ENCODE peak calls at places on chromosome 6, in five cellular contexts. M is HepG2, P is NT2/D1, N is HEK293T, B is GM12878. W is an unnamed sample.

GRCh38 chr6:6678811-6679210 is 90.3 kb downstream of the LY86 start:
- DNase-seq in P (no peak), B (no peak), M (no peak), N (no peak), W (no peak)

GRCh38 chr6:157981132-157981394 is 600 bp upstream of the SYNJ2 start:
- DNase-seq in M (no peak), N (no peak), B (no peak), P (no peak), W (no peak)

GRCh38 chr6:24441599-24441904 is 38.8 kb downstream of the MRS2 start:
- DNase-seq in M (no peak), P (no peak), N (no peak), B (no peak), W (no peak)

GRCh38 chr6:133132583-133132982 is 108.6 kb upstream of the EYA4 start:
- DNase-seq in M (no peak), B (no peak), N (peak; percentile 39), P (no peak), W (no peak)

GRCh38 chr6:21596379-21597242 is 3.1 kb downstream of the SOX4 start:
- DNase-seq in N (peak; percentile 16), B (no peak), M (no peak), P (no peak), W (peak; percentile 74)

GRCh38 chr6:7115452-7116223 is 7.9 kb downstream of the RREB1 start:
- DNase-seq in N (no peak), P (no peak), B (no peak), M (no peak), W (no peak)

GRCh38 chr6:52190409-52190808 is 4.2 kb downstream of the IL17A start:
- DNase-seq in B (no peak), P (no peak), M (no peak), N (no peak), W (no peak)

GRCh38 chr6:65671922-65672321 is 35.1 kb downstream of the EYS start:
- DNase-seq in M (peak; percentile 2), B (no peak), P (no peak), N (no peak), W (no peak)

GRCh38 chr6:125363360-125364121 is 61.8 kb upstream of the HDDC2 start:
- DNase-seq in B (no peak), M (peak; percentile 10), N (peak; percentile 65), P (peak; percentile 44), W (peak; percentile 74)

GRCh38 chr6:166616261-166617226 is 10.5 kb downstream of the RPS6KA2 start:
- DNase-seq in M (no peak), P (no peak), N (no peak), B (no peak), W (no peak)

GRCh38 chr6:57173056-57173885 is 1.1 kb downstream of the BAG2 start:
- DNase-seq in B (no peak), N (peak; percentile 12), M (peak; percentile 34), P (no peak), W (no peak)

GRCh38 chr6:165861226-165861625 is 198.2 kb upstream of the PDE10A start:
- DNase-seq in N (no peak), M (no peak), P (no peak), B (no peak), W (no peak)

GRCh38 chr6:43627008-43627825 is 1.8 kb downstream of the GTPBP2 start:
- DNase-seq in P (no peak), B (peak; percentile 23), N (peak; percentile 36), M (peak; percentile 89), W (no peak)

GRCh38 chr6:30774701-30775100 is 30.4 kb upstream of the IER3 start:
- DNase-seq in B (no peak), M (no peak), P (no peak), N (no peak), W (no peak)

GRCh38 chr6:52305385-52305784 is 20.8 kb upstream of the MCM3 start:
- DNase-seq in B (no peak), M (no peak), P (no peak), N (no peak), W (no peak)

GRCh38 chr6:72524011-72524645 is 97.7 kb upstream of the KCNQ5 start:
- DNase-seq in P (no peak), N (no peak), B (no peak), M (no peak), W (no peak)

GRCh38 chr6:33878541-33878940 is 74.7 kb upstream of the MLN start:
- DNase-seq in B (no peak), P (no peak), N (no peak), M (no peak), W (no peak)

GRCh38 chr6:43883698-43884659 is 114.0 kb downstream of the VEGFA start:
- DNase-seq in B (peak; percentile 40), M (no peak), N (no peak), P (no peak), W (no peak)

GRCh38 chr6:160069050-160069454 is 52.6 kb upstream of the SLC22A1 start:
- DNase-seq in P (no peak), B (peak; percentile 64), N (no peak), M (no peak), W (no peak)

GRCh38 chr6:147131728-147132127 is 72.5 kb upstream of the STXBP5 start:
- DNase-seq in P (no peak), M (no peak), N (no peak), B (no peak), W (no peak)

GRCh38 chr6:81752084-81752968 is at the start of gene TENT5A:
- DNase-seq in N (peak; percentile 83), B (no peak), P (peak; percentile 63), M (peak; percentile 83), W (peak; percentile 75)

GRCh38 chr6:106158816-106159215 is 72.7 kb downstream of the PRDM1 start:
- DNase-seq in B (no peak), P (no peak), N (no peak), M (no peak), W (no peak)

GRCh38 chr6:141561154-141561553 is 571.6 kb upstream of the GJE1 start:
- DNase-seq in N (no peak), M (peak; percentile 27), B (no peak), P (no peak), W (no peak)

GRCh38 chr6:167441653-167442644 is 117.1 kb downstream of the TTLL2 start:
- DNase-seq in M (no peak), P (peak; percentile 92), N (no peak), B (no peak), W (peak; percentile 87)

GRCh38 chr6:42960243-42961019 is at the start of gene GNMT:
- DNase-seq in P (no peak), B (no peak), N (no peak), M (peak; percentile 74), W (peak; percentile 90)

GRCh38 chr6:37283786-37284185 is 25.8 kb upstream of the TMEM217 start:
- DNase-seq in B (no peak), M (no peak), P (no peak), N (no peak), W (no peak)

GRCh38 chr6:118912646-118913045 is 18.7 kb downstream of the ASF1A start:
- DNase-seq in B (no peak), P (no peak), N (no peak), M (no peak), W (no peak)

DNA sequence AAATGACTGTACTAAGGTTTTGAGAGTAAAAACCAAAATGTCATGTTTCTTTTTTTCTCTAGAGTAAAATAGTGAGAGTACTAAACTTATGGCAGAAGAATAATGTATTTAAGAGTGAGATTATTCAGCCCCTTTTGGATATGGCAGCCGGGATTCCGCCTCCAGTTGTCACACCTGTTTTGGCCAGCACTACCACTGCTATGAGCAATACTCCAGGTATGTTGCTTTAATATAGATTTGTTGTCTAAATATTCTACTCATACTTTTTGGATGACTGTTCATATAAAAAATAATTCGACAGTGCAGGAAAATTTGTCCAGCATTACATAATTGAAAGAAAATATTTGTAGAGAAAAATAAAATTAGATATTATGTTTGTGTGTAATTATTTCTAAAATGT is 59.5 kb downstream of the SCAF8 start:
- DNase-seq in M (no peak), P (no peak), B (no peak), N (no peak), W (no peak)
- TF ChIP-seq SUZ12 in M (no peak), P (no peak), B (no peak), N (no peak), W (no peak)

DNA sequence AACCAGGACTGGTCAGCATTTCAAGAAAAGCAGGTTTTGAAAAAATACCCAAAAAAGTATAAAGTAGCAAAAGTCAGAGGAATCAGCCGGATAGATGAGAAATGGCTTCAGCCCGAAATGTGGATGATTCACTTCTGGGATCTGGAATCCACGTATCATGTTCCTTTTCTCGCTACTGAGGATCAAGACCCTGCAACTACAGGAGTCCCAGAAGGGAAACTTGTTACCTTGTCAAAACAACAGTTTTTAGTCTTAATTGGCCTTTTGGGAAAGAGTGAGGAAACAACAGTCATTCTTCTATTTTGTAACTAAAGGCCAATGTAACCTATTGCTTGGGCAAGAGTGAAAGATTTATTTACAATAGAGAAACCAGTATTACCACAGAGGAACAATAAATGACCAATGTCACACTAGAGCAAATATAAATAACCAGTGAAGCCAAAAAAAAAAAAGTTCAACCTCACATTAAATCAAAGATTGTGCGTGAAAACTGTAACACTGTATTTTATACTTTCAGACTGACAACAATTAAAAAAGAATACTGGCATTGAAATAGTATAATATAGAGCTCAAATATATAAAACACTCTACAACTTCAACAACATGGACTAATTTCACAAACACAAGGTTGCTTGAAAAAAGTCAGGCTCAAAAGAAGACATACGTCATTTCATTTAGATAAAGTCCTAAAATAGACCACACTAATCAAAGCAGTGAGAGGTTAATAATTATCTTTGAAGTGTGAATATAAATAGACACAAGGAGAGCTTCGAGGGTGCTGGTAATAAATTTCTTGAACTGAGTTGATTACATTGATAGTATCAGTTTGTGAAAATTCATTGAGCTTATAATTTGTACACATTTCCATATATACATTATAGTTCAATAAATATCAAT is 116.2 kb downstream of the GFRAL start:
- DNase-seq in B (no peak), N (no peak), P (no peak), M (no peak), W (no peak)
- TF ChIP-seq SUZ12 in B (no peak), N (no peak), P (no peak), M (no peak), W (no peak)

DNA sequence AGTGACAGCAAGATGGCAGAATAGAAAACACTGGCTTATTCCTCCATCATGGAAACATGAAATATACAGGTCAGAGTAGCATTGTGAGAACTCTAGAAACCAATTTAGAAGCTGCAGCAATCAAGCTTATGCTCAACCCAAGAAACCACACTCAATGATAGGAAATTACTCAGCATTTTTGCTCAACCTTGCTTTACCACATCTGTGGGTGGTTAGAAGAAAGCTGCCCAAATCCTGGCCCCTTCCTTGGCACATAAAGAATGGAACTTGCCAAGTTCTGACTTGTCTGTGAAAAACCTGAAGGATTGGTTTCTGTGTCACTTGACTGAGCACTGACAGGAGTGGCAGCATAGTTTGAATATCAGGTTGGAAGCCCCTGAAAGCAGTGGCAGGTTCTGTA is 108.0 kb upstream of the MOCS1 start:
- DNase-seq in P (no peak), N (no peak), M (no peak), B (no peak), W (no peak)
- TF ChIP-seq SUZ12 in P (no peak), N (no peak), M (no peak), B (no peak), W (no peak)

GRCh38 chr6:162211022-162211421 is 516.5 kb downstream of the PRKN start:
- DNase-seq in P (no peak), N (no peak), M (no peak), B (no peak), W (no peak)
- TF ChIP-seq SUZ12 in P (no peak), N (no peak), M (no peak), B (no peak), W (no peak)

W was measured in H1.